ENCODE peak calls at places on chromosomes 12 and 14, in six cellular contexts. O is foreskin fibroblast, B is GM12865, H is neural progenitor cell, A is testis, T is cardiac fibroblast. N is an unnamed sample.

GRCh38 chr14:100859781-100860180 is 33.9 kb downstream of the MEG3 start:
- DNase-seq in O (no peak), B (no peak), H (no peak), A (no peak), T (no peak), N (no peak)

GRCh38 chr14:99872786-99873440 is 79.7 kb downstream of the EML1 start:
- DNase-seq in O (no peak), B (no peak), H (peak), A (no peak), T (no peak), N (no peak)

GRCh38 chr14:19851365-19851764 is 23.6 kb upstream of the OR4K2 start:
- DNase-seq in O (no peak), B (no peak), H (no peak), A (no peak), T (peak), N (no peak)

GRCh38 chr14:57382283-57382682 is 8.1 kb upstream of the NAA30 start:
- DNase-seq in O (peak), B (no peak), H (no peak), A (no peak), T (peak), N (no peak)

GRCh38 chr12:24846689-24847088 is 102.2 kb downstream of the BCAT1 start:
- DNase-seq in O (no peak), B (no peak), H (no peak), A (no peak), T (no peak), N (no peak)

GRCh38 chr12:23204933-23205778 is 580.2 kb downstream of the ETNK1 start:
- DNase-seq in O (peak), B (peak), H (peak), A (peak), T (peak), N (peak)

GRCh38 chr12:23729354-23729753 is 220.1 kb downstream of the SOX5 start:
- DNase-seq in O (no peak), B (no peak), H (no peak), A (no peak), T (peak), N (no peak)

GRCh38 chr12:132812631-132813305 is 15.9 kb downstream of the GOLGA3 start:
- DNase-seq in O (no peak), B (no peak), H (no peak), A (no peak), T (no peak), N (no peak)

GRCh38 chr14:37483672-37484071 is 111.4 kb downstream of the FOXA1 start:
- DNase-seq in O (no peak), B (no peak), H (no peak), A (no peak), T (no peak), N (no peak)

GRCh38 chr12:59812716-59813115 is 216.9 kb downstream of the SLC16A7 start:
- DNase-seq in O (no peak), B (no peak), H (no peak), A (no peak), T (no peak), N (no peak)

GRCh38 chr12:105289114-105289904 is 41.2 kb upstream of the C12orf75 start:
- DNase-seq in O (peak), B (no peak), H (no peak), A (no peak), T (peak), N (no peak)

GRCh38 chr12:103901518-103902173 is 28.6 kb upstream of the HSP90B1 start:
- DNase-seq in O (no peak), B (no peak), H (no peak), A (no peak), T (no peak), N (no peak)

GRCh38 chr12:1773937-1774655 is 46.3 kb upstream of the LRTM2 start:
- DNase-seq in O (peak), B (no peak), H (no peak), A (no peak), T (no peak), N (no peak)

DNA sequence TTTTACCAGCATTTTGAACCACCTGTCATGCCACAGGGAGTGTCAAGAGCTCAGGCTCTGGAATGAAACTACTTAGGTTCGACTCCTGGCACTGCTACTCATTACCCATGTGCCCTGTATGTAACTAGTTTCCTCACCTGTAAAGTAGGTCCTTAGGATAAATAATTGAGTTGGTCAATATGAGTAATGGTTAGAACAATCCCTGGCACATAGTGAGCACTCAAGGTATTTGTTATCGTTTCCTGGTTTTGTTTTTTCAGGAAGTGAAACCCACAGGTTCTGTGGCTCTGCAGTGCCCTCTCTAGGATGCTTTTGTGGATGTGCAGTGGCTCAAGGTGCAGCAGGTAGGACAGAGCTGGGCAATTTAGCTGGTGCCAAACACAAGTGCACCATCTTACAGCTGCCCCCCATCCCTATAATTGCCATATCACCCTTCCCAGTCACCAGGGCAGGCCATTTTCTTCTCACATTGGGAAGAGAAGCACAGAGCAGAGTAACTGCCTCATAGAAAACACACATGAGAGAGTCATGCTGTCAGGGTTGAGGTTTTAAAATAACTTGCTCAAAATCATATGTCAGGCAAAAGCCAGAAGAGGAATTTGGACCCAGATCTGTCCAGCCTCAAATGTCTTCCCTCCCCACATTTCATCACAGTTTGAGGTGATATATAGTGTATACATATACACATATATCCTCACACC is 297.5 kb downstream of the RPAP3 start:
- DNase-seq in O (no peak), B (peak), H (peak), A (no peak), T (peak), N (peak)
- TF ChIP-seq CTCF in O (no peak), B (peak), H (peak), A (no peak), T (peak), N (peak)

GRCh38 chr14:104731925-104732294 is 7.9 kb downstream of the ADSS1 start:
- DNase-seq in O (no peak), B (no peak), H (no peak), A (no peak), T (no peak), N (no peak)

GRCh38 chr14:104732355-104732804 is 8.4 kb downstream of the ADSS1 start:
- DNase-seq in O (no peak), B (no peak), H (no peak), A (no peak), T (no peak), N (no peak)

GRCh38 chr14:104729835-104730181 is 5.8 kb downstream of the ADSS1 start:
- DNase-seq in O (no peak), B (no peak), H (no peak), A (no peak), T (no peak), N (no peak)

GRCh38 chr14:104730504-104730903 is 6.5 kb downstream of the ADSS1 start:
- DNase-seq in O (no peak), B (no peak), H (no peak), A (no peak), T (no peak), N (no peak)

DNA sequence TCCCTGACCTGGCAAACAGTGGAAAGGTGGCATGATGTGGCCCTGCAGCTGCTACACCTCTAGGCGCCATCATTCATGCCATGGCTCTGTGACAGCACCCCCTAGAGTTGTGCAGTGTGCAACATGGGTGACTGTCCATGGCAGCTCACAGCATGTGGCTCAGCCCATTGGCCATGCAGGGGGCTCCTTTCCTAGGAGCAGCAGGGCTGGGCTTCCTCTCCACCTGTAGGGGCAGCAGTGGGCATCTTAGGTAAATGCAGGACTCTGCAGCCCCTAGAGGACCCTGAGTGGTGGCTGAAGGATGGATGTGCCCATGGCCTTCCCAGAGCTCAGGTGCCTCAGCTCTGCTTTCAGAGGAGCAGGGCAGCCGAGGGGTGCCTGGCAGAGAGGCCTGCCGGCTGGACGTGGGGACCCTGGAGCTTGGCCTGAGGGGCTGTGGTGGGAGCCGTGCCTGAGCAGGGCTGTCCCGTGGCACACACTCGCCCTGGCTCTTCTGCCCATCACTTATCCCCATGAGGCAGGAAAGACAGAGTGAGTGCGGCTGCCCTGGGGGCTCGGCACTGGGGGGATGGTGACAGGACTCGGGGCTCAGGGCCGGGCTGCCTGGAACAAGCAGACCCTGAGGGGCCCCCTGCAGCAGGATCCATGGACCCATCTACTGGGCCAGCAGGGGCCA is 7.4 kb downstream of the ADSS1 start:
- DNase-seq in O (no peak), B (no peak), H (peak), A (no peak), T (no peak), N (no peak)
- TF ChIP-seq CTCF in O (peak), B (peak), H (peak), A (no peak), T (peak), N (peak)

DNA sequence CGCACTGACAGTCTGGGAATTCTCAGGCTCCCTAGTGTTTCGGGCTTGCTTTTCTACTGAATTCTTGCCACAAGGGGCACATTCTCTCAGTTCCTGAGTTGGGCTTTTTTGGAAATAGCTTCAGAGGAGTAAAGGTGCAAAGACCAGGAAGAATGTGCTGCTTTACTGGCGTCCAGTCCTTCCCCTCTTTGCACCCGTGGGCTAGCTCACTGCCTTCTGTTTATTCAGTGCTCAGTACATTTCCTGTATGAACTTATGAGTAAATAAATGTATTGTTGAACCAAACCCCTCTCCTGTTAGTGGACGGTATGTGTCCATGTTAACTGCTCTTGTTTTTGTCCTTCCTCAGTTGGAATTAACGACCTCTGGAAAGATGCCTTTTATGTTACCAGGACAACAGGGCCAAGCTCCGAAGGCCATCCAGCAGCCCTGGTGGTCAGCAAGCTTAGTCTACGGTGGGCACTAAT is 24.0 kb downstream of the GSG1 start:
- DNase-seq in O (no peak), B (no peak), H (peak), A (no peak), T (no peak), N (no peak)
- TF ChIP-seq CTCF in O (no peak), B (no peak), H (peak), A (no peak), T (peak), N (no peak)

GRCh38 chr12:9754984-9755383 is 5.7 kb downstream of the CD69 start:
- DNase-seq in O (no peak), B (no peak), H (no peak), A (no peak), T (no peak), N (no peak)

GRCh38 chr12:9754097-9754964 is 6.4 kb downstream of the CD69 start:
- DNase-seq in O (no peak), B (no peak), H (no peak), A (no peak), T (no peak), N (no peak)

GRCh38 chr12:9752145-9752717 is 8.5 kb downstream of the CD69 start:
- DNase-seq in O (no peak), B (no peak), H (no peak), A (no peak), T (no peak), N (no peak)

GRCh38 chr12:9751204-9752144 is 9.2 kb downstream of the CD69 start:
- DNase-seq in O (peak), B (peak), H (peak), A (no peak), T (peak), N (no peak)

DNA sequence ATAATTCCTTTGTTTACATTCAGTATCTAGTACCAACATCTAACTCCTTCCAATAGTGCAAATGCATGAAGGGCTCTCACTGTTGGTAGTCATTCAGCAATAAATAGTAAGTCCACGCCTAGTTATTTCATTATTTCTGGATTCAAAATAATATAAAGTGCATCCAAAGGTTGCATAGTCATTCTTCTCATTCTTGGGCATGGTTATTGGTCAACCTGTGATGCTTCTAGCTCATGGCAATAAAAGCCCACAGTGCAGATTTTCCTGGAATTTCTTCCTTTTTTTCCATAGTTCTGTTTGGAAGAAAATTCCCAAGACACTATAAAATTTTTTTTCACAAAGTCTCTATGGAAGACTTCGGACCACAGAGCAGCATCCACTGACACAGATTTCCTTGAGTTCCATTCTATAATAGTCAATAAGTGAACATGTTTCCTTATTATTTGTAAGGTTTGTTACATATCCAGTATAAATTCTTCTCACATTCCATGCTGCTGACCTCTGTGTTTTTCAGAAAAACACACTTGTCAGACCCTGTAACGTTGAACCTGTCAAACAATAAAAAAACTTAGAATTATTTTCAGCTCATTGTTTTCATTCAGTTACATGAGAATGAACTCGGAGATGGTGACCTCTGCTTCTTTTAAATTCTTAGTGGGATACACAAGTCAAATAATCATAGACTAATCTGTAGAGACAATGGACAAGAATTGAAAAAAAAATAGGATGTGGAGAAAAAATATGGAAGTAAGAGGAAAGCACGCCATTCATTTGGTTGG is 7.5 kb downstream of the CD69 start:
- DNase-seq in O (no peak), B (no peak), H (no peak), A (no peak), T (no peak), N (no peak)
- TF ChIP-seq CTCF in O (no peak), B (no peak), H (no peak), A (no peak), T (no peak), N (no peak)

GRCh38 chr12:17588968-17589367 is 501.0 kb downstream of the RERGL start:
- DNase-seq in O (no peak), B (no peak), H (peak), A (peak), T (peak), N (no peak)
- TF ChIP-seq CTCF in O (no peak), B (peak), H (peak), A (peak), T (peak), N (peak)

DNA sequence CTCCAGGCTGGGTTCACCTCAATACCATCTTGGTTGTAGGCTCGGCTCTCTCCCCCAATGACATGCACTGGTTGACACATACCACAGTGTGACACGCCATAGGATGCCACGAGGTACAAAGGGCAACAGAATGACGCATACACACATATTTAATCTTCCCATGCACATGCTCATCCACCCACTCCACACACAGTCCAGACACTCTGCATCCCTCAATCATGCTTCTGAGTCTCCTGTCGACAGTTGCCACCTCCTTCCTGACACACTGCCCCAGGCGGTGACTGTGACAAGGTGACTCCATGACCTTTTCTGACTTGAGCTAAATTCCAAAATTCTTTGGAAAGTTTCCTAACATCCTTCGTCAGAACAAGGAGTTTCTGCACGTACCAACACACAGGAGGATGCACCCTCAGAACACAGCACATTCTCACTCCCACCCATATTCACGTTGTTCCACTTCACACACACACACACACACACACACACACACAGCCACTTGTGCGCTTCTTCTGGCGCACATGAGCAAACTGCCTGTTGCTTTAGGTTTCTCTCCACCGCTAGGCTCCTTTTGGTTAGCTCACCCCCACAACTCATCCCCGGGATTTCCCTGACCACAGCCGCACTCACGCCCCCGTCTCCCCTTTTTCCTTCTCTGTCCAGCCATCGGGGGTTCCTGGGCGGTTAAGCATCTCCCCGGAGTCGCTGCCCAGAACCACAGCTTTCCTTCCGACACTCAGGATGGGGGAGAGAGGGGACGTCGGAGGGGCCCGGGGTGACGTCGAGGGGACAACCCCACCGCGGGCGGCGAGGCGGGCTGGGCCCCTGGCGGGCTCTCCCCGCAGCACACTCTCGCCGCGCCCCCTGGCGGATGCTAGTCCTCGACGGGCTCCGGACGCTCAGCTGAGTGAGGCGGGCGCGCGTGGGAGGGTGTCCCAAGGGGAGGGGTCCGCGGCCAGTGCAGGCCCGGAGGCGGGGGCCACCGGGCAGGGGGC is 536 bp upstream of the WNT1 start:
- DNase-seq in O (no peak), B (peak), H (peak), A (peak), T (peak), N (peak)
- TF ChIP-seq CTCF in O (peak), B (peak), H (peak), A (peak), T (peak), N (peak)

N was measured in GM13977.